ENCODE peak calls at places on chromosomes 13 and 19, in seven cellular contexts. M is stimulated activated CD8-positive, alpha-beta memory T cell treated with anti-CD3 and anti-CD28 coated beads, Interleukin-7, amount 100 ng/mL, for 1 hour; T is brain microvascular endothelial cell; D is gastrocnemius medialis; N is DMS153; G is activated B cell treated with CpG ODN at 0.5 μM for 24 hours; F is HFF-Myc. L is an unnamed sample.

GRCh38 chr13:50787316-50788195 is 55.9 kb downstream of the DLEU7 start:
- DNase-seq in M (no peak), T (no peak), D (no peak), N (no peak), G (no peak), F (no peak), L (no peak)

GRCh38 chr19:14432817-14433453 is at the start of gene PKN1:
- DNase-seq in M (no peak), T (no peak), D (no peak), N (peak; percentile 14), G (peak; percentile 72), F (no peak), L (peak; percentile 75)

GRCh38 chr13:113832204-113832603 is 31.7 kb downstream of the GAS6 start:
- DNase-seq in M (no peak), T (no peak), D (peak; percentile 46), N (no peak), G (no peak), F (no peak), L (no peak)

GRCh38 chr19:7182489-7182888 is 111.7 kb downstream of the INSR start:
- DNase-seq in M (no peak), T (no peak), D (no peak), N (no peak), G (no peak), F (no peak), L (no peak)

GRCh38 chr13:106182404-106182803 is 353.1 kb downstream of the EFNB2 start:
- DNase-seq in M (no peak), T (peak; percentile 83), D (no peak), N (no peak), G (no peak), F (peak; percentile 56), L (peak; percentile 32)

GRCh38 chr19:45177817-45178261 is at the start of gene TRAPPC6A:
- DNase-seq in M (no peak), T (peak; percentile 48), D (no peak), N (no peak), G (no peak), F (no peak), L (peak; percentile 70)

GRCh38 chr19:3672575-3672948 is 27.7 kb downstream of the PIP5K1C start:
- DNase-seq in M (no peak), T (no peak), D (no peak), N (no peak), G (no peak), F (no peak), L (no peak)

GRCh38 chr13:81133066-81133465 is 792.1 kb upstream of the SPRY2 start:
- DNase-seq in M (no peak), T (peak; percentile 16), D (no peak), N (no peak), G (no peak), F (no peak), L (no peak)

GRCh38 chr13:42812311-42812710 is 30.9 kb downstream of the FAM216B start:
- DNase-seq in M (no peak), T (peak; percentile 34), D (no peak), N (no peak), G (no peak), F (no peak), L (no peak)

GRCh38 chr19:53849237-53849676 is 18.4 kb upstream of the MYADM start:
- DNase-seq in M (no peak), T (peak; percentile 46), D (no peak), N (no peak), G (no peak), F (peak; percentile 93), L (no peak)

GRCh38 chr19:47024502-47024901 is 4.9 kb downstream of the NPAS1 start:
- DNase-seq in M (no peak), T (no peak), D (no peak), N (no peak), G (no peak), F (no peak), L (no peak)

GRCh38 chr19:15631817-15632216 is 8.9 kb upstream of the CYP4F3 start:
- DNase-seq in M (peak; percentile 14), T (no peak), D (no peak), N (no peak), G (no peak), F (no peak), L (peak; percentile 20)

GRCh38 chr13:38883783-38884182 is 106.8 kb downstream of the STOML3 start:
- DNase-seq in M (no peak), T (peak; percentile 49), D (no peak), N (no peak), G (no peak), F (no peak), L (no peak)

GRCh38 chr13:29758591-29759114 is 91.8 kb downstream of the UBL3 start:
- DNase-seq in M (peak; percentile 8), T (peak; percentile 18), D (no peak), N (no peak), G (peak; percentile 22), F (no peak), L (no peak)

GRCh38 chr13:43054803-43055802 is 31.7 kb downstream of the DNAJC15 start:
- DNase-seq in M (no peak), T (peak; percentile 84), D (no peak), N (no peak), G (no peak), F (peak; percentile 20), L (peak; percentile 41)

GRCh38 chr19:16293133-16294085 is 31.2 kb upstream of the KLF2 start:
- DNase-seq in M (no peak), T (peak; percentile 96), D (peak; percentile 58), N (no peak), G (no peak), F (no peak), L (peak; percentile 91)

GRCh38 chr19:4969292-4969771 is 419 bp downstream of the KDM4B start:
- DNase-seq in M (no peak), T (no peak), D (no peak), N (no peak), G (no peak), F (no peak), L (no peak)

GRCh38 chr13:67740871-67741475 is 510.8 kb upstream of the PCDH9 start:
- DNase-seq in M (no peak), T (no peak), D (no peak), N (no peak), G (no peak), F (no peak), L (no peak)

GRCh38 chr19:28075229-28075628 is 1137.7 kb downstream of the UQCRFS1 start:
- DNase-seq in M (no peak), T (no peak), D (no peak), N (no peak), G (no peak), F (no peak), L (no peak)

GRCh38 chr13:82467626-82468025 is 1414.6 kb downstream of the SLITRK1 start:
- DNase-seq in M (no peak), T (no peak), D (no peak), N (no peak), G (no peak), F (no peak), L (no peak)

GRCh38 chr13:22625691-22626090 is 555.1 kb upstream of the SGCG start:
- DNase-seq in M (no peak), T (no peak), D (no peak), N (no peak), G (no peak), F (no peak), L (no peak)

GRCh38 chr19:55488986-55489710 is 912 bp downstream of the SSC5D start:
- DNase-seq in M (no peak), T (no peak), D (no peak), N (no peak), G (no peak), F (no peak), L (no peak)

GRCh38 chr19:38676878-38677646 is 29.6 kb downstream of the ACTN4 start:
- DNase-seq in M (no peak), T (no peak), D (no peak), N (no peak), G (no peak), F (no peak), L (no peak)

GRCh38 chr19:8325454-8325853 is 4.2 kb downstream of the RPS28 start:
- DNase-seq in M (no peak), T (no peak), D (no peak), N (no peak), G (no peak), F (no peak), L (no peak)

GRCh38 chr13:67069117-67069767 is 160.9 kb downstream of the PCDH9 start:
- DNase-seq in M (no peak), T (no peak), D (no peak), N (no peak), G (no peak), F (no peak), L (no peak)

GRCh38 chr13:26965976-26966375 is 205.4 kb upstream of the GPR12 start:
- DNase-seq in M (no peak), T (peak; percentile 32), D (no peak), N (peak; percentile 73), G (no peak), F (no peak), L (peak; percentile 26)

GRCh38 chr19:29872224-29872731 is 60.5 kb downstream of the CCNE1 start:
- DNase-seq in M (no peak), T (no peak), D (no peak), N (no peak), G (no peak), F (no peak), L (no peak)

GRCh38 chr13:20997301-20998061 is 63.9 kb downstream of the LATS2 start:
- DNase-seq in M (no peak), T (peak; percentile 83), D (no peak), N (no peak), G (no peak), F (peak; percentile 74), L (peak; percentile 90)